ENCODE peak calls at places on chromosomes 2 and 18, in four cellular contexts. One of them, this sample, is unnamed.

GRCh38 chr2:224241812-224242211 is 160.1 kb downstream of the FAM124B start:
- DNase-seq in activated CD4-positive, alpha-beta T cell treated with anti-CD3 and anti-CD28 coated beads for 24 hours: no peak
- DNase-seq in COR-L47: no peak
- DNase-seq in T-helper 2 cell: no peak
- DNase-seq in this sample: no peak

GRCh38 chr18:8659609-8660242 is 45.6 kb upstream of the MTCL1 start:
- DNase-seq in activated CD4-positive, alpha-beta T cell treated with anti-CD3 and anti-CD28 coated beads for 24 hours: no peak
- DNase-seq in COR-L47: no peak
- DNase-seq in T-helper 2 cell: no peak
- DNase-seq in this sample: no peak

GRCh38 chr2:144015655-144016245 is 504.2 kb downstream of the ZEB2 start:
- DNase-seq in activated CD4-positive, alpha-beta T cell treated with anti-CD3 and anti-CD28 coated beads for 24 hours: no peak
- DNase-seq in COR-L47: no peak
- DNase-seq in T-helper 2 cell: no peak
- DNase-seq in this sample: no peak

GRCh38 chr2:147792966-147793617 is 51.7 kb upstream of the ACVR2A start:
- DNase-seq in activated CD4-positive, alpha-beta T cell treated with anti-CD3 and anti-CD28 coated beads for 24 hours: no peak
- DNase-seq in COR-L47: no peak
- DNase-seq in T-helper 2 cell: no peak
- DNase-seq in this sample: no peak

GRCh38 chr2:230796280-230796862 is 68.4 kb upstream of the ITM2C start:
- DNase-seq in activated CD4-positive, alpha-beta T cell treated with anti-CD3 and anti-CD28 coated beads for 24 hours: no peak
- DNase-seq in COR-L47: no peak
- DNase-seq in T-helper 2 cell: no peak
- DNase-seq in this sample: no peak

GRCh38 chr2:55585451-55586079 is 31.9 kb downstream of the PPP4R3B start:
- DNase-seq in activated CD4-positive, alpha-beta T cell treated with anti-CD3 and anti-CD28 coated beads for 24 hours: no peak
- DNase-seq in COR-L47: no peak
- DNase-seq in T-helper 2 cell: no peak
- DNase-seq in this sample: peak; percentile 26

GRCh38 chr2:215027775-215028174 is 110.7 kb downstream of the ABCA12 start:
- DNase-seq in activated CD4-positive, alpha-beta T cell treated with anti-CD3 and anti-CD28 coated beads for 24 hours: no peak
- DNase-seq in COR-L47: no peak
- DNase-seq in T-helper 2 cell: no peak
- DNase-seq in this sample: no peak

GRCh38 chr18:56702946-56703345 is 51.8 kb downstream of the WDR7 start:
- DNase-seq in activated CD4-positive, alpha-beta T cell treated with anti-CD3 and anti-CD28 coated beads for 24 hours: no peak
- DNase-seq in COR-L47: peak; percentile 70
- DNase-seq in T-helper 2 cell: no peak
- DNase-seq in this sample: peak; percentile 58

GRCh38 chr2:207704031-207704430 is 7.4 kb upstream of the CCNYL1 start:
- DNase-seq in activated CD4-positive, alpha-beta T cell treated with anti-CD3 and anti-CD28 coated beads for 24 hours: no peak
- DNase-seq in COR-L47: no peak
- DNase-seq in T-helper 2 cell: no peak
- DNase-seq in this sample: no peak

GRCh38 chr2:135582383-135582782 is 51.1 kb downstream of the R3HDM1 start:
- DNase-seq in activated CD4-positive, alpha-beta T cell treated with anti-CD3 and anti-CD28 coated beads for 24 hours: no peak
- DNase-seq in COR-L47: no peak
- DNase-seq in T-helper 2 cell: no peak
- DNase-seq in this sample: no peak